ENCODE peak calls at places on chromosomes 11 and 22, in six cellular contexts. M is AML-193, E is NCI-H2171 treated with DMSO at 0.1 percent for 48 hours, Q is memory B cell, O is mucosa of descending colon, N is kidney epithelial cell. V is an unnamed sample.

GRCh38 chr22:22951035-22951434 is 63.4 kb downstream of the IGLL5 start:
- DNase-seq in N (no peak), Q (no peak), E (no peak), M (no peak), O (no peak), V (no peak)

GRCh38 chr11:133927690-133928627 is 28.8 kb downstream of the IGSF9B start:
- DNase-seq in Q (peak), N (no peak), O (peak), M (peak), E (peak), V (no peak)

GRCh38 chr22:46175631-46176030 is 25.3 kb downstream of the PPARA start:
- DNase-seq in M (no peak), Q (no peak), N (no peak), E (no peak), O (no peak), V (no peak)

GRCh38 chr11:459511-460220 is 9.6 kb downstream of the PTDSS2 start:
- DNase-seq in M (no peak), Q (no peak), O (peak), N (no peak), E (no peak), V (no peak)

GRCh38 chr22:44371741-44372525 is 59.2 kb upstream of the SHISAL1 start:
- DNase-seq in O (peak), N (no peak), Q (no peak), M (no peak), E (no peak), V (no peak)

GRCh38 chr22:26549902-26550497 is 37.7 kb upstream of the TFIP11 start:
- DNase-seq in N (no peak), E (no peak), O (no peak), Q (no peak), M (no peak), V (no peak)

GRCh38 chr22:22945195-22945594 is 57.6 kb downstream of the IGLL5 start:
- DNase-seq in N (no peak), M (no peak), Q (peak), O (no peak), E (no peak), V (no peak)

GRCh38 chr22:36334081-36334831 is 53.5 kb downstream of the MYH9 start:
- DNase-seq in E (no peak), O (no peak), N (no peak), Q (no peak), M (no peak), V (no peak)

GRCh38 chr22:46953968-46954755 is 191.7 kb downstream of the TBC1D22A start:
- DNase-seq in Q (no peak), N (no peak), O (no peak), M (no peak), E (no peak), V (no peak)

GRCh38 chr11:72189448-72190250 is 2.3 kb upstream of the FOLR1 start:
- DNase-seq in O (no peak), Q (no peak), M (no peak), E (peak), N (no peak), V (no peak)

GRCh38 chr11:70122490-70123198 is 44.5 kb downstream of the ANO1 start:
- DNase-seq in O (no peak), M (no peak), E (peak), N (no peak), Q (no peak), V (no peak)

GRCh38 chr11:75475767-75476650 is 43.0 kb upstream of the KLHL35 start:
- DNase-seq in E (peak), M (no peak), N (no peak), Q (no peak), O (no peak), V (no peak)

GRCh38 chr11:3166268-3167142 is 1.4 kb upstream of the OSBPL5 start:
- DNase-seq in O (no peak), M (no peak), E (peak), Q (no peak), N (no peak), V (no peak)

GRCh38 chr11:82797595-82797971 is 63.9 kb upstream of the FAM181B start:
- DNase-seq in O (no peak), N (no peak), M (no peak), E (no peak), Q (no peak), V (no peak)

GRCh38 chr11:114977596-114977995 is 299.3 kb downstream of the NXPE2 start:
- DNase-seq in N (no peak), M (no peak), Q (no peak), E (peak), O (no peak), V (no peak)

GRCh38 chr22:21974058-21974649 is 8.4 kb downstream of the TOP3B start:
- DNase-seq in N (no peak), E (no peak), M (no peak), Q (no peak), O (peak), V (no peak)

GRCh38 chr11:60842688-60843605 is 1.0 kb downstream of the CCDC86 start:
- DNase-seq in N (no peak), O (no peak), Q (no peak), M (no peak), E (no peak), V (no peak)

GRCh38 chr22:31286360-31287255 is 5.7 kb downstream of the PIK3IP1 start:
- DNase-seq in Q (no peak), O (no peak), N (no peak), M (peak), E (no peak), V (no peak)

GRCh38 chr11:85663781-85664560 is 958 bp downstream of the CREBZF start:
- DNase-seq in O (peak), N (no peak), M (peak), Q (peak), E (peak), V (peak)

GRCh38 chr11:69878927-69879733 is 59.9 kb upstream of the FGF3 start:
- DNase-seq in M (no peak), O (no peak), E (no peak), Q (no peak), N (no peak), V (no peak)

GRCh38 chr11:62340269-62340901 is 3.1 kb downstream of the ASRGL1 start:
- DNase-seq in N (no peak), M (peak), O (peak), E (peak), Q (peak), V (peak)

GRCh38 chr11:2193099-2193886 is 21.7 kb upstream of the TH start:
- DNase-seq in E (no peak), N (no peak), M (no peak), Q (no peak), O (no peak), V (no peak)

GRCh38 chr11:2945757-2946287 is 16.6 kb upstream of the PHLDA2 start:
- DNase-seq in E (no peak), N (no peak), O (no peak), Q (no peak), M (no peak), V (no peak)

V was measured in GM12864.